ENCODE peak calls at places on chromosomes 7 and 10, in five cellular contexts. One of them, this sample, is unnamed.

GRCh38 chr7:100087055-100087750 is 1.6 kb upstream of the COPS6 start:
- DNase-seq in HepG2: no peak
- DNase-seq in K562: no peak
- DNase-seq in GM12878: no peak
- DNase-seq in HEK293T: no peak
- DNase-seq in this sample: peak

GRCh38 chr10:129913021-129913695 is 50.9 kb downstream of the EBF3 start:
- DNase-seq in HepG2: no peak
- DNase-seq in K562: no peak
- DNase-seq in HEK293T: peak
- DNase-seq in GM12878: no peak
- DNase-seq in this sample: no peak

GRCh38 chr7:157791261-157791660 is 454.5 kb downstream of the DNAJB6 start:
- DNase-seq in GM12878: no peak
- DNase-seq in K562: no peak
- DNase-seq in HepG2: no peak
- DNase-seq in HEK293T: no peak
- DNase-seq in this sample: no peak

GRCh38 chr7:133364959-133365680 is 112.2 kb downstream of the EXOC4 start:
- DNase-seq in HepG2: no peak
- DNase-seq in HEK293T: no peak
- DNase-seq in GM12878: no peak
- DNase-seq in K562: no peak
- DNase-seq in this sample: no peak

GRCh38 chr10:22022257-22023051 is 18.9 kb upstream of the DNAJC1 start:
- DNase-seq in HEK293T: no peak
- DNase-seq in K562: peak
- DNase-seq in HepG2: no peak
- DNase-seq in GM12878: no peak
- DNase-seq in this sample: peak

GRCh38 chr10:20742737-20743136 is 154.4 kb downstream of the NEBL start:
- DNase-seq in HepG2: no peak
- DNase-seq in K562: no peak
- DNase-seq in HEK293T: no peak
- DNase-seq in GM12878: no peak
- DNase-seq in this sample: no peak

GRCh38 chr10:24866615-24867583 is 85.5 kb downstream of the PRTFDC1 start:
- DNase-seq in HEK293T: peak
- DNase-seq in K562: peak
- DNase-seq in HepG2: peak
- DNase-seq in GM12878: no peak
- DNase-seq in this sample: no peak

GRCh38 chr10:7494034-7494433 is 83.2 kb upstream of the SFMBT2 start:
- DNase-seq in GM12878: no peak
- DNase-seq in HepG2: no peak
- DNase-seq in K562: no peak
- DNase-seq in HEK293T: no peak
- DNase-seq in this sample: no peak

GRCh38 chr7:103547451-103548284 is 101.7 kb upstream of the SLC26A5 start:
- DNase-seq in HepG2: no peak
- DNase-seq in K562: no peak
- DNase-seq in GM12878: no peak
- DNase-seq in HEK293T: no peak
- DNase-seq in this sample: no peak

GRCh38 chr7:5077740-5078139 is 32.1 kb downstream of the RBAK start:
- DNase-seq in HEK293T: no peak
- DNase-seq in GM12878: no peak
- DNase-seq in HepG2: no peak
- DNase-seq in K562: no peak
- DNase-seq in this sample: peak

GRCh38 chr10:42973870-42974692 is 102.8 kb upstream of the RET start:
- DNase-seq in HEK293T: no peak
- DNase-seq in GM12878: no peak
- DNase-seq in HepG2: no peak
- DNase-seq in K562: no peak
- DNase-seq in this sample: no peak

GRCh38 chr10:90418869-90419652 is 438.8 kb downstream of the HTR7 start:
- DNase-seq in HEK293T: no peak
- DNase-seq in K562: no peak
- DNase-seq in HepG2: peak
- DNase-seq in GM12878: no peak
- DNase-seq in this sample: no peak

GRCh38 chr10:110739811-110740271 is 95.7 kb downstream of the RBM20 start:
- DNase-seq in K562: no peak
- DNase-seq in HEK293T: no peak
- DNase-seq in GM12878: no peak
- DNase-seq in HepG2: peak
- DNase-seq in this sample: no peak

GRCh38 chr7:2003451-2003930 is 229.3 kb downstream of the MAD1L1 start:
- DNase-seq in K562: no peak
- DNase-seq in HEK293T: no peak
- DNase-seq in GM12878: no peak
- DNase-seq in HepG2: no peak
- DNase-seq in this sample: no peak

DNA sequence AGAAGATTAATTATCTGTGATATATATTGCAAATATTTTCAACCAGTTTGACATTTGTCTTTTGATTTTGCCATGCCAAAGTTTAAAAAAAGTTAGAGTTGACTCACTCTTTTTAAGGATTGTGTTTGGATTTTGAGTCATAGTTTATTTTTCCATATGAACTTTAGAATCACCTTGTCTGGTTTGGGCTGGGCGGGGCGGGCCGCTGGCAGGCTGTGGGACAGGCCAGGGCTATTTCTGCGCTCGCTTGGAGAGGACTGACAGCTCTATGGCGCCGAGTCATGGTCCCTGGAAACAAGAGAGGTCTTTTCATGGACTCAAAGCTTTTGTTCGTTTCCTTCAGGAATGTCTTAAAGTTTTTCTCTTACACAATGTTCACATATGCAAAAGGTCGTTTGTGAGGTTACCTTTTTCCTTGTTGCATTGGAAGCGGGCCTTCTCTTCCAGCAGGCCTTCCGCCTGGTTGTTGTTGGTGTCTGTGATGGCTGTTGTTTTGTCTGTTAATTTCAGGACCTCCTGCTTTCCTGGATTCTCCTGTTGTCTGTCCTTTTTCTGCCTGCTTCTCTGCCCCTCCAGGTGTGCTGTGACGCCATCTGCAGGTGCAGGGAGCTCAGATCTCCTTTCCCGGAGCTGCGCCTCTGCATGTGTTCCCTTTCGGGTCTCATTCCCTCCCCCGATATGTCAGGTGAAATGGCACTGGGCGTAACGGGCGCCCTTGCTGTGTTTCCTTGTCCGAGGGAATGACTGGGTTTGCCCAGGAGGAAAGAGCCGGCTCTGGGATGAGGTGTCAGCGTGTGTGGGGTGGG is 53.8 kb downstream of the INPP5A start:
- DNase-seq in GM12878: no peak
- DNase-seq in HEK293T: no peak
- DNase-seq in K562: no peak
- DNase-seq in HepG2: peak
- DNase-seq in this sample: no peak
- TF ChIP-seq FOXM1 in GM12878: no peak
- TF ChIP-seq FOXM1 in HEK293T: no peak
- TF ChIP-seq FOXM1 in K562: no peak
- TF ChIP-seq FOXM1 in HepG2: no peak
- TF ChIP-seq FOXM1 in this sample: no peak

GRCh38 chr7:149683191-149683590 is 90.2 kb downstream of the ZNF467 start:
- DNase-seq in HepG2: no peak
- DNase-seq in K562: no peak
- DNase-seq in HEK293T: no peak
- DNase-seq in GM12878: no peak
- DNase-seq in this sample: no peak
- TF ChIP-seq FOXM1 in HepG2: no peak
- TF ChIP-seq FOXM1 in K562: no peak
- TF ChIP-seq FOXM1 in HEK293T: no peak
- TF ChIP-seq FOXM1 in GM12878: no peak
- TF ChIP-seq FOXM1 in this sample: no peak

GRCh38 chr7:79406371-79406770 is 47.1 kb downstream of the MAGI2 start:
- DNase-seq in K562: no peak
- DNase-seq in GM12878: no peak
- DNase-seq in HEK293T: no peak
- DNase-seq in HepG2: peak
- DNase-seq in this sample: no peak

GRCh38 chr7:79401254-79401653 is 52.2 kb downstream of the MAGI2 start:
- DNase-seq in GM12878: no peak
- DNase-seq in HepG2: no peak
- DNase-seq in K562: no peak
- DNase-seq in HEK293T: no peak
- DNase-seq in this sample: no peak

GRCh38 chr7:79405368-79405767 is 48.1 kb downstream of the MAGI2 start:
- DNase-seq in HEK293T: no peak
- DNase-seq in HepG2: peak
- DNase-seq in GM12878: no peak
- DNase-seq in K562: no peak
- DNase-seq in this sample: no peak

GRCh38 chr7:79403451-79403850 is 50.0 kb downstream of the MAGI2 start:
- DNase-seq in HEK293T: no peak
- DNase-seq in HepG2: no peak
- DNase-seq in GM12878: no peak
- DNase-seq in K562: no peak
- DNase-seq in this sample: no peak

DNA sequence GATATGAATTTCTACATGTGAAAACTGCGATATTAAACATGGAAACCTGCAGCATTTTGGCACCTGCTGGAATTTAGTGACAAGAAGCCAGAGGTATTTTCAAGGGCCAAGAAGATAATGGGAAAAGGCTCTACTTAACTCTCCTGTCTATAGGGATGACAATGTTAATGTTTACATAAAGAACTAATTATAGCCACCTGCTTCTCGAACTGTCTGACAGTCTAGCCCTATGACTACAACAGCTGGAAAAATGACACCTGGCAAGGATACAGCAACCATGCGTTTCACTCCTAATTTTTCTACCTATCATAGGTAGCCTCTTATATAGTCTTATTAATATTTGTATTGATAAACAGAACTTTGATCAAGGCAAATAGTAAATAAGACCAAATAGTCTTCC is 49.6 kb downstream of the MAGI2 start:
- DNase-seq in K562: no peak
- DNase-seq in HepG2: no peak
- DNase-seq in GM12878: no peak
- DNase-seq in HEK293T: no peak
- DNase-seq in this sample: no peak
- TF ChIP-seq FOXM1 in K562: no peak
- TF ChIP-seq FOXM1 in HepG2: no peak
- TF ChIP-seq FOXM1 in GM12878: no peak
- TF ChIP-seq FOXM1 in HEK293T: no peak
- TF ChIP-seq FOXM1 in this sample: no peak

GRCh38 chr10:10584164-10584563 is 433.5 kb upstream of the CELF2 start:
- DNase-seq in HepG2: no peak
- DNase-seq in GM12878: no peak
- DNase-seq in K562: no peak
- DNase-seq in HEK293T: no peak
- DNase-seq in this sample: no peak

DNA sequence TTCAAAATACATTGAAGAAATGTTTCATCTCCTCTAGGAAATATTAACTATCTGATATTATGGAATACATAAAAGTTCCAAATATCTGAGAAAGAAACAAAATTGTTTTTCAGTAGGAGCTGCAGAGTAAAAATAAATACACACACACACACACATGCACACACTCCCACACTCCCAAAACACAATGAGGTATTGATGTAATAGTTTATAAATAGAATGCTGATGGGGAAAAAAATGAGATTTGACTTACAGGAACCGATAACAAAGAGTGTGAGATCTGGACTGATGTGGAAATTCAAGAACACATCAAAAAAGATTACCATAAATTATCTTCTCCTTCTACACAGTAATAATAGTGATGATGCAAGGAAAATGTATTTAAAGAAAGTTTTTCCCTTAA is 438.0 kb upstream of the CELF2 start:
- DNase-seq in K562: no peak
- DNase-seq in GM12878: no peak
- DNase-seq in HepG2: no peak
- DNase-seq in HEK293T: no peak
- DNase-seq in this sample: no peak
- TF ChIP-seq FOXM1 in K562: no peak
- TF ChIP-seq FOXM1 in GM12878: no peak
- TF ChIP-seq FOXM1 in HepG2: no peak
- TF ChIP-seq FOXM1 in HEK293T: no peak
- TF ChIP-seq FOXM1 in this sample: no peak

DNA sequence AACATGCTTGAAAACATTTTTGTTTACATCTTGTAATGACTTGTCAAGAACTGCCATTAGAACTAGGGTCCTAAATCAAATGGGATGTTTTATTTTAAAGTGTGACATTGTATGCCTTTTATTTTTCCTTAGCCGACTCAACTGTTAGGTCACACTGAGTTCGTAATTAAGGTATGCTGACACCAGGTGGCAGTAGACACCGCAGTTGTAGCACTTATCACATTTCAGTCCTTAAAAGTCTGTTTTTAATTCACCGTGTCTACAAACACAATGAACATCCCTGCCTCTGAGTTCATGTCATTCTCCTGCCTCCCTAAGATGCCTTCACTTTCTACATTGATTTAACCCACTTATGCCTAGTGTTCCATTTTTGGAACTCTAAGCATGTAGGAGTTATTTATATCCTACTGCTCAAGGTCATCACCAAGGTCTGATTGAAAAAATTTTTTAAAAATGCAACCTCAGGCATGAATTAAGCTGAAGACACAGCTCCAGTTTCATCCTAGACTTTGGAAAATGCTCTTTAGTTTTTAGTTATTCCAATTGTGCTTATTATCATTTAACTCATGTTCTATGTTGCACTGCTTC is 186.1 kb downstream of the BMPER start:
- DNase-seq in HepG2: peak
- DNase-seq in HEK293T: peak
- DNase-seq in K562: peak
- DNase-seq in GM12878: no peak
- DNase-seq in this sample: peak
- TF ChIP-seq FOXM1 in HepG2: no peak
- TF ChIP-seq FOXM1 in HEK293T: no peak
- TF ChIP-seq FOXM1 in K562: no peak
- TF ChIP-seq FOXM1 in GM12878: no peak
- TF ChIP-seq FOXM1 in this sample: no peak

GRCh38 chr10:70761031-70761601 is 24.1 kb downstream of the TBATA start:
- DNase-seq in K562: no peak
- DNase-seq in GM12878: no peak
- DNase-seq in HEK293T: no peak
- DNase-seq in HepG2: no peak
- DNase-seq in this sample: no peak
- TF ChIP-seq FOXM1 in K562: no peak
- TF ChIP-seq FOXM1 in GM12878: no peak
- TF ChIP-seq FOXM1 in HEK293T: no peak
- TF ChIP-seq FOXM1 in HepG2: no peak
- TF ChIP-seq FOXM1 in this sample: no peak

GRCh38 chr10:97150616-97151015 is 35.1 kb downstream of the SLIT1 start:
- DNase-seq in HEK293T: no peak
- DNase-seq in GM12878: no peak
- DNase-seq in K562: no peak
- DNase-seq in HepG2: no peak
- DNase-seq in this sample: no peak
- TF ChIP-seq FOXM1 in HEK293T: no peak
- TF ChIP-seq FOXM1 in GM12878: no peak
- TF ChIP-seq FOXM1 in K562: no peak
- TF ChIP-seq FOXM1 in HepG2: no peak
- TF ChIP-seq FOXM1 in this sample: no peak

This sample was measured in SK-N-SH.